ENCODE peak calls at places on chromosomes 12 and 14, in five cellular contexts. One of them, this sample, is unnamed.

GRCh38 chr12:69874606-69875005 is 49.6 kb downstream of the MYRFL start:
- DNase-seq in aorta: no peak
- DNase-seq in astrocyte of the spinal cord: no peak
- DNase-seq in endothelial cell: no peak
- DNase-seq in cardiac muscle cell: no peak
- DNase-seq in this sample: no peak

GRCh38 chr12:101804409-101804808 is 26.4 kb downstream of the GNPTAB start:
- DNase-seq in aorta: no peak
- DNase-seq in cardiac muscle cell: no peak
- DNase-seq in endothelial cell: no peak
- DNase-seq in astrocyte of the spinal cord: no peak
- DNase-seq in this sample: no peak

GRCh38 chr12:130704606-130705005 is 11.5 kb downstream of the RIMBP2 start:
- DNase-seq in astrocyte of the spinal cord: no peak
- DNase-seq in cardiac muscle cell: no peak
- DNase-seq in endothelial cell: no peak
- DNase-seq in aorta: no peak
- DNase-seq in this sample: peak; percentile 74

GRCh38 chr12:22518067-22518719 is 26.1 kb downstream of the C2CD5 start:
- DNase-seq in astrocyte of the spinal cord: peak; percentile 44
- DNase-seq in cardiac muscle cell: peak; percentile 71
- DNase-seq in aorta: no peak
- DNase-seq in endothelial cell: no peak
- DNase-seq in this sample: no peak

GRCh38 chr14:88170333-88170732 is 152.7 kb downstream of the KCNK10 start:
- DNase-seq in aorta: no peak
- DNase-seq in cardiac muscle cell: no peak
- DNase-seq in endothelial cell: no peak
- DNase-seq in astrocyte of the spinal cord: no peak
- DNase-seq in this sample: no peak

GRCh38 chr14:56098021-56098420 is 20.2 kb upstream of the PELI2 start:
- DNase-seq in aorta: no peak
- DNase-seq in cardiac muscle cell: no peak
- DNase-seq in endothelial cell: no peak
- DNase-seq in astrocyte of the spinal cord: no peak
- DNase-seq in this sample: no peak

GRCh38 chr12:10529603-10530002 is 23.9 kb downstream of the EIF2S3B start:
- DNase-seq in cardiac muscle cell: no peak
- DNase-seq in astrocyte of the spinal cord: no peak
- DNase-seq in aorta: no peak
- DNase-seq in endothelial cell: no peak
- DNase-seq in this sample: no peak

GRCh38 chr12:91818236-91819131 is 327.2 kb downstream of the BTG1 start:
- DNase-seq in aorta: no peak
- DNase-seq in endothelial cell: no peak
- DNase-seq in astrocyte of the spinal cord: peak; percentile 44
- DNase-seq in cardiac muscle cell: no peak
- DNase-seq in this sample: no peak

GRCh38 chr12:103929051-103929908 is 930 bp upstream of the HSP90B1 start:
- DNase-seq in astrocyte of the spinal cord: peak; percentile 92
- DNase-seq in cardiac muscle cell: peak; percentile 94
- DNase-seq in aorta: peak; percentile 93
- DNase-seq in endothelial cell: peak; percentile 76
- DNase-seq in this sample: peak; percentile 96

GRCh38 chr12:120468846-120469449 is 600 bp downstream of the SRSF9 start:
- DNase-seq in astrocyte of the spinal cord: peak; percentile 29
- DNase-seq in cardiac muscle cell: no peak
- DNase-seq in aorta: peak; percentile 57
- DNase-seq in endothelial cell: peak; percentile 57
- DNase-seq in this sample: peak; percentile 81

GRCh38 chr14:71114580-71114979 is 207.3 kb downstream of the PCNX1 start:
- DNase-seq in endothelial cell: no peak
- DNase-seq in astrocyte of the spinal cord: no peak
- DNase-seq in aorta: no peak
- DNase-seq in cardiac muscle cell: no peak
- DNase-seq in this sample: no peak

GRCh38 chr14:96245710-96246534 is 10.1 kb upstream of the BDKRB1 start:
- DNase-seq in cardiac muscle cell: peak; percentile 73
- DNase-seq in aorta: no peak
- DNase-seq in astrocyte of the spinal cord: no peak
- DNase-seq in endothelial cell: no peak
- DNase-seq in this sample: peak; percentile 45

GRCh38 chr14:45070215-45070614 is 13.7 kb upstream of the PRPF39 start:
- DNase-seq in endothelial cell: no peak
- DNase-seq in astrocyte of the spinal cord: no peak
- DNase-seq in aorta: no peak
- DNase-seq in cardiac muscle cell: no peak
- DNase-seq in this sample: no peak

GRCh38 chr12:53750812-53751335 is 905 bp downstream of the CISTR start:
- DNase-seq in aorta: no peak
- DNase-seq in astrocyte of the spinal cord: no peak
- DNase-seq in cardiac muscle cell: no peak
- DNase-seq in endothelial cell: no peak
- DNase-seq in this sample: no peak

GRCh38 chr12:113230315-113231274 is 9.3 kb downstream of the TPCN1 start:
- DNase-seq in astrocyte of the spinal cord: peak; percentile 43
- DNase-seq in cardiac muscle cell: peak; percentile 46
- DNase-seq in endothelial cell: no peak
- DNase-seq in aorta: peak; percentile 70
- DNase-seq in this sample: peak; percentile 55

GRCh38 chr12:95574030-95574429 is 22.8 kb upstream of the USP44 start:
- DNase-seq in aorta: no peak
- DNase-seq in astrocyte of the spinal cord: no peak
- DNase-seq in endothelial cell: no peak
- DNase-seq in cardiac muscle cell: no peak
- DNase-seq in this sample: no peak

GRCh38 chr12:81800298-81801148 is 41.4 kb upstream of the PPFIA2 start:
- DNase-seq in endothelial cell: no peak
- DNase-seq in aorta: no peak
- DNase-seq in cardiac muscle cell: peak; percentile 69
- DNase-seq in astrocyte of the spinal cord: peak; percentile 58
- DNase-seq in this sample: no peak

GRCh38 chr14:91253795-91254323 is 9.4 kb upstream of the GPR68 start:
- DNase-seq in astrocyte of the spinal cord: no peak
- DNase-seq in aorta: no peak
- DNase-seq in cardiac muscle cell: no peak
- DNase-seq in endothelial cell: no peak
- DNase-seq in this sample: no peak

GRCh38 chr12:11500222-11500860 is 105.0 kb upstream of the PRB2 start:
- DNase-seq in cardiac muscle cell: peak; percentile 85
- DNase-seq in astrocyte of the spinal cord: peak; percentile 74
- DNase-seq in endothelial cell: peak; percentile 98
- DNase-seq in aorta: peak; percentile 88
- DNase-seq in this sample: peak; percentile 94

GRCh38 chr12:47207829-47208248 is 128.1 kb upstream of the AMIGO2 start:
- DNase-seq in cardiac muscle cell: no peak
- DNase-seq in endothelial cell: no peak
- DNase-seq in aorta: no peak
- DNase-seq in astrocyte of the spinal cord: no peak
- DNase-seq in this sample: no peak

GRCh38 chr14:92959761-92960680 is 37.1 kb downstream of the CHGA start:
- DNase-seq in aorta: peak; percentile 25
- DNase-seq in cardiac muscle cell: no peak
- DNase-seq in astrocyte of the spinal cord: no peak
- DNase-seq in endothelial cell: no peak
- DNase-seq in this sample: no peak

GRCh38 chr14:52079239-52079956 is 10.5 kb upstream of the NID2 start:
- DNase-seq in endothelial cell: no peak
- DNase-seq in astrocyte of the spinal cord: no peak
- DNase-seq in cardiac muscle cell: peak; percentile 50
- DNase-seq in aorta: no peak
- DNase-seq in this sample: no peak

GRCh38 chr12:63814146-63814774 is 30.2 kb upstream of the SRGAP1 start:
- DNase-seq in astrocyte of the spinal cord: peak; percentile 52
- DNase-seq in endothelial cell: no peak
- DNase-seq in aorta: no peak
- DNase-seq in cardiac muscle cell: no peak
- DNase-seq in this sample: no peak

GRCh38 chr14:32472512-32473472 is 143.7 kb downstream of the AKAP6 start:
- DNase-seq in endothelial cell: no peak
- DNase-seq in aorta: no peak
- DNase-seq in astrocyte of the spinal cord: peak; percentile 89
- DNase-seq in cardiac muscle cell: peak; percentile 77
- DNase-seq in this sample: no peak

GRCh38 chr14:54503476-54503875 is 6.2 kb upstream of the CGRRF1 start:
- DNase-seq in endothelial cell: no peak
- DNase-seq in cardiac muscle cell: peak; percentile 65
- DNase-seq in astrocyte of the spinal cord: peak; percentile 43
- DNase-seq in aorta: no peak
- DNase-seq in this sample: no peak

GRCh38 chr14:104425763-104426691 is 153.5 kb upstream of the C14orf180 start:
- DNase-seq in cardiac muscle cell: no peak
- DNase-seq in astrocyte of the spinal cord: no peak
- DNase-seq in aorta: no peak
- DNase-seq in endothelial cell: no peak
- DNase-seq in this sample: no peak

GRCh38 chr12:32921397-32921796 is 24.8 kb upstream of the PKP2 start:
- DNase-seq in aorta: no peak
- DNase-seq in astrocyte of the spinal cord: peak; percentile 53
- DNase-seq in endothelial cell: no peak
- DNase-seq in cardiac muscle cell: peak; percentile 18
- DNase-seq in this sample: no peak

GRCh38 chr14:79056879-79057278 is 886.7 kb downstream of the NRXN3 start:
- DNase-seq in astrocyte of the spinal cord: peak; percentile 83
- DNase-seq in aorta: no peak
- DNase-seq in endothelial cell: no peak
- DNase-seq in cardiac muscle cell: no peak
- DNase-seq in this sample: no peak

GRCh38 chr14:32364941-32365340 is 35.8 kb downstream of the AKAP6 start:
- DNase-seq in cardiac muscle cell: no peak
- DNase-seq in endothelial cell: no peak
- DNase-seq in astrocyte of the spinal cord: no peak
- DNase-seq in aorta: no peak
- DNase-seq in this sample: no peak

GRCh38 chr14:85701116-85701515 is 171.2 kb downstream of the FLRT2 start:
- DNase-seq in cardiac muscle cell: no peak
- DNase-seq in endothelial cell: no peak
- DNase-seq in astrocyte of the spinal cord: no peak
- DNase-seq in aorta: no peak
- DNase-seq in this sample: no peak

GRCh38 chr12:108483213-108483920 is 31.7 kb upstream of the FICD start:
- DNase-seq in aorta: no peak
- DNase-seq in endothelial cell: no peak
- DNase-seq in astrocyte of the spinal cord: peak; percentile 8
- DNase-seq in cardiac muscle cell: no peak
- DNase-seq in this sample: no peak